ENCODE peak calls at places on chromosomes 4 and X, in four cellular contexts. O is GM12878, F is K562, R is HepG2. S is an unnamed sample.

GRCh38 chr4:2813446-2814405 is 20.8 kb downstream of the SH3BP2 start:
- DNase-seq in O (no peak), F (no peak), R (no peak), S (no peak)

GRCh38 chr4:145734051-145734450 is 54.1 kb downstream of the C4orf51 start:
- DNase-seq in O (no peak), F (no peak), R (no peak), S (no peak)

GRCh38 chrX:28552882-28553829 is 34.1 kb upstream of the IL1RAPL1 start:
- DNase-seq in O (no peak), F (no peak), R (no peak), S (no peak)

GRCh38 chrX:80810365-80810978 is 795 bp upstream of the BRWD3 start:
- DNase-seq in O (no peak), F (peak; percentile 3), R (no peak), S (no peak)

GRCh38 chr4:3669553-3669949 is 96.6 kb upstream of the ADRA2C start:
- DNase-seq in O (no peak), F (no peak), R (no peak), S (no peak)

GRCh38 chrX:112521658-112522057 is 158.1 kb downstream of the LHFPL1 start:
- DNase-seq in O (no peak), F (no peak), R (no peak), S (no peak)

GRCh38 chr4:41160010-41160789 is 54.1 kb downstream of the APBB2 start:
- DNase-seq in O (no peak), F (no peak), R (no peak), S (no peak)

GRCh38 chr4:41430796-41431195 is 107.2 kb upstream of the LIMCH1 start:
- DNase-seq in O (no peak), F (no peak), R (no peak), S (no peak)

GRCh38 chr4:115851918-115852766 is 738.7 kb upstream of the NDST4 start:
- DNase-seq in O (peak; percentile 19), F (peak; percentile 6), R (peak; percentile 53), S (peak; percentile 55)
- TF ChIP-seq FOXM1 in O (no peak), F (no peak), R (no peak), S (no peak)

GRCh38 chrX:15913161-15913560 is 58.5 kb upstream of the AP1S2 start:
- DNase-seq in O (no peak), F (no peak), R (no peak), S (no peak)
- TF ChIP-seq FOXM1 in O (no peak), F (no peak), R (no peak), S (no peak)

DNA sequence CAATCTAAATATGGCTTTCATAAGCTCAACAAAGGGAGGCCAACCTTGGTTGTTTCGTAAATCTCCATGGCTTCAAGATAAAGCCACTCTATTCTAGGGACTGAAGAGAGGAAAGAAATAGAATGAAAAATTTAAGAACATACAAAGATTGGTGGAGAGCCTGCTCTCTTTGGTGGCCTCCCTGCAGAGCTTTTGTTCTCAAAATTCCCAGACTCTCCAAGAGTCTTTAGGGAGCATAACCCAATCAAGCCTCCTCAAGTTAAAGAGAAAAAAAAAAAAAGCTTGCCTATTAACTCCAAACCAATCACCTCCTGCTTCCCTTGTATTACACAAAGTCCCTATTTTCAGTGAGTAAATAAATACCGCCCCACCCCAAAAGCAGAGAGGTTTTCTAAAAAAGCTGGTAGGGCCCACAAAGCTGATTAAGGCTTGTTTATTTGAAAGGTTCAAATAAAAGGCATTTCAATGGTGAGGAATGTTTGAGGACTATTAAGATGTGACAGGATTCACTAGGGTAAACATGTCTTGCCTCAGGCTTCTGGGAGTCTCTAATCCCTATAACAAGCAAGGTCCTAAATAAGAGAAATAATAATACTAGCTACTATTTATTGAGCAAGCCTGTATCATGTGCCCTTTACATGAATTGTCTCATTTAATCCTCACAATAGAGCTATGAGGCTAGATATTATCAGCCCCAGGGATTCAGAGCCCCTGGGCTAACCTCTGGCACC is 71.6 kb downstream of the GPC3 start:
- DNase-seq in O (no peak), F (no peak), R (no peak), S (no peak)
- TF ChIP-seq FOXM1 in O (no peak), F (no peak), R (no peak), S (no peak)

DNA sequence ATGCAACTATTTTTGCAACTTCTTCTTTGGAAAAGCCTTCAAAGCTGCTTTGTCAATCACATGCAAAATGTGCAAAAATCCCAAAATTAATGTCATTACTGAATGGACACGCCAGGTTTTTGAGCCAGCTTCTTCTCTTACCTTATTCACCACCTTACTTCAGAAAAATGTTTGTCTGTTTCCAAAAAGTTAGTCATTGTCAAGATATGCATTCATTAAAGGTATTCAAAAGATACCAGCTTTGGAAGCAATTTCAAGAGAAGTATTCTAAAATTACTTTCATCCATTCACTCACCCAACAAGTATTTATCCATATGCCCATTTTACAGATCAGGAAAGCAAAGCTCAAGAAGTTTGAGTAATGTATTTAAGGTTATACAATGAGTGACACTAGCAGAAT is 2.3 kb upstream of the SEPSECS start:
- DNase-seq in O (no peak), F (no peak), R (no peak), S (no peak)
- TF ChIP-seq FOXM1 in O (no peak), F (no peak), R (no peak), S (no peak)

GRCh38 chr4:180098601-180099000 is 2144.6 kb upstream of the TENM3 start:
- DNase-seq in O (no peak), F (no peak), R (no peak), S (no peak)

GRCh38 chr4:180099962-180100361 is 2143.2 kb upstream of the TENM3 start:
- DNase-seq in O (no peak), F (no peak), R (no peak), S (no peak)

GRCh38 chr4:180101348-180102083 is 2141.7 kb upstream of the TENM3 start:
- DNase-seq in O (no peak), F (no peak), R (no peak), S (no peak)

GRCh38 chr4:180103794-180104193 is 2139.4 kb upstream of the TENM3 start:
- DNase-seq in O (no peak), F (no peak), R (no peak), S (no peak)

GRCh38 chr4:180100433-180101344 is 2142.5 kb upstream of the TENM3 start:
- DNase-seq in O (no peak), F (no peak), R (no peak), S (no peak)
- TF ChIP-seq FOXM1 in O (no peak), F (no peak), R (no peak), S (no peak)

S was measured in HEK293T.